ENCODE peak calls at places on chromosomes 4 and X, in five cellular contexts. R is mesendoderm, Q is H9, A is neuronal stem cell, B is mesenchymal stem cell. H is an unnamed sample.

GRCh38 chrX:120629667-120630537 is at the start of gene C1GALT1C1:
- DNase-seq in B (peak; percentile 91), R (peak; percentile 95), Q (peak; percentile 94), A (peak; percentile 80), H (peak; percentile 87)

GRCh38 chrX:123504047-123504446 is 228.8 kb downstream of the THOC2 start:
- DNase-seq in Q (no peak), B (no peak), A (no peak), R (no peak), H (peak; percentile 12)

GRCh38 chr4:112881842-112882241 is 167.6 kb upstream of the ANK2 start:
- DNase-seq in Q (no peak), A (no peak), B (no peak), R (peak; percentile 33), H (no peak)

GRCh38 chr4:158781963-158782362 is 13.1 kb downstream of the FNIP2 start:
- DNase-seq in R (peak; percentile 56), B (no peak), A (no peak), Q (no peak), H (no peak)

GRCh38 chrX:103309860-103310591 is 764 bp downstream of the BEX2 start:
- DNase-seq in B (no peak), Q (no peak), A (no peak), R (no peak), H (no peak)

GRCh38 chrX:47030339-47030738 is 47.9 kb upstream of the RGN start:
- DNase-seq in Q (no peak), A (peak; percentile 54), R (peak; percentile 58), B (peak; percentile 65), H (peak; percentile 68)

GRCh38 chr4:171928336-171928735 is 115.1 kb downstream of the GALNTL6 start:
- DNase-seq in Q (no peak), R (no peak), A (no peak), B (no peak), H (no peak)

GRCh38 chr4:73725499-73725898 is 14.9 kb upstream of the CXCL8 start:
- DNase-seq in Q (no peak), R (no peak), A (no peak), B (no peak), H (no peak)

GRCh38 chrX:49876750-49877149 is 2.5 kb upstream of the USP27X start:
- DNase-seq in A (no peak), R (peak; percentile 24), Q (no peak), B (peak; percentile 34), H (peak; percentile 23)

GRCh38 chr4:151573945-151574344 is 165.0 kb downstream of the FHIP1A start:
- DNase-seq in R (peak; percentile 13), Q (no peak), B (peak; percentile 11), A (no peak), H (no peak)

GRCh38 chrX:153521034-153521433 is 3.6 kb downstream of the ATP2B3 start:
- DNase-seq in Q (no peak), R (no peak), B (no peak), A (no peak), H (peak; percentile 45)

GRCh38 chrX:48909703-48910102 is 1.7 kb downstream of the SLC35A2 start:
- DNase-seq in Q (no peak), R (no peak), A (no peak), B (no peak), H (no peak)

GRCh38 chr4:85968945-85969830 is 390.7 kb downstream of the MAPK10 start:
- DNase-seq in Q (no peak), A (peak; percentile 24), B (peak; percentile 72), R (peak; percentile 52), H (peak; percentile 72)

GRCh38 chrX:145817299-145817665 is 347 bp upstream of the SLITRK2 start:
- DNase-seq in B (no peak), A (no peak), R (peak; percentile 48), Q (peak; percentile 39), H (no peak)

GRCh38 chr4:30770049-30770549 is 49.9 kb downstream of the PCDH7 start:
- DNase-seq in B (peak; percentile 66), R (no peak), Q (no peak), A (no peak), H (peak; percentile 41)

GRCh38 chr4:41857225-41857624 is 78.0 kb upstream of the TMEM33 start:
- DNase-seq in R (no peak), A (no peak), Q (no peak), B (no peak), H (no peak)

GRCh38 chr4:30717208-30718020 is 2.8 kb upstream of the PCDH7 start:
- DNase-seq in A (peak; percentile 74), Q (peak; percentile 83), B (peak; percentile 90), R (no peak), H (peak; percentile 70)

GRCh38 chrX:23822397-23822796 is 39.4 kb downstream of the SAT1 start:
- DNase-seq in R (no peak), B (peak; percentile 41), Q (no peak), A (no peak), H (peak; percentile 57)

GRCh38 chrX:72100824-72101351 is 30.8 kb downstream of the RTL5 start:
- DNase-seq in B (no peak), Q (no peak), A (no peak), R (no peak), H (no peak)

GRCh38 chr4:47386592-47387235 is 76.8 kb downstream of the COMMD8 start:
- DNase-seq in Q (no peak), B (peak; percentile 31), A (no peak), R (no peak), H (peak; percentile 18)

GRCh38 chr4:118345813-118346212 is 7.0 kb downstream of the PRSS12 start:
- DNase-seq in R (peak; percentile 53), B (peak; percentile 18), A (no peak), Q (no peak), H (peak; percentile 46)

GRCh38 chrX:16695079-16695676 is 17.3 kb downstream of the CTPS2 start:
- DNase-seq in Q (peak; percentile 66), A (no peak), R (peak; percentile 43), B (peak; percentile 53), H (peak; percentile 65)

GRCh38 chrX:23855569-23855968 is 52.2 kb downstream of the APOO start:
- DNase-seq in B (no peak), A (no peak), Q (no peak), R (no peak), H (no peak)

GRCh38 chr4:177444911-177445736 is 2.9 kb upstream of the AGA start:
- DNase-seq in R (no peak), A (no peak), B (no peak), Q (peak; percentile 82), H (no peak)

GRCh38 chr4:177441061-177441802 is 1.0 kb downstream of the AGA start:
- DNase-seq in B (peak; percentile 38), R (peak; percentile 71), A (no peak), Q (no peak), H (peak; percentile 28)

GRCh38 chr4:177441803-177442622 is at the start of gene AGA:
- DNase-seq in R (peak; percentile 96), A (peak; percentile 86), B (peak; percentile 94), Q (peak; percentile 94), H (peak; percentile 93)

GRCh38 chr4:177446571-177446970 is 4.3 kb upstream of the AGA start:
- DNase-seq in B (no peak), Q (no peak), A (no peak), R (no peak), H (no peak)

DNA sequence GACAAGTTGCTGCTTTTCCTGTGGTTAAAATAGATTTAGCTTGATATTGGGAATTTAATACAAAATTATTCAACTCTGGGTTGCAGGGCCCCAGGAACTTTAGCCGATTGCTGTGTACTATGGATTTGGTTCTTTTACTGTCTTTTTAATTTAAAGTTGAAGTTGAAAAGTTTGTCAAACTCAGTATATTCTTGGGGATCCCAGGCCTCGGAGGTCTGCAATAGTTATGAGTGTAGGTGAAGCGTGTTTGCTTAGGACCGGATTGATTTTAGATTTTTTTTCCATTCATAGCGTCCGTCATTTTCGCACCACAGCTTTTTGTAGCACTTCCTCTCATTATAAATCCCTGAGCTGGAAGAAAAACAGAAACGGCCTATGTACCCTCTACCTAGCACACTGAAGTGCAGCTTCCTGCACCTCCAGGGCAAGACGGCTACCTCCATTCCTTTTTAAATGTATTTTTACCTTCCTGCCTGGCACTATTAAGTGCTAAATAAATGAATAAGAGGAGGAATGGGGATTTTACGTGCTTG is 452 bp upstream of the AGA start:
- DNase-seq in Q (no peak), B (no peak), R (no peak), A (no peak), H (no peak)
- H4K8ac ChIP-seq in Q (no peak overlapping the region), B (peak overlapping the region; percentile 33), R (peak overlapping the region; percentile 97), A (no peak overlapping the region), H (peak overlapping the region; percentile 94)

GRCh38 chr4:182809417-182810102 is 107.6 kb downstream of the DCTD start:
- DNase-seq in B (no peak), R (peak; percentile 63), A (no peak), Q (no peak), H (no peak)

GRCh38 chr4:182810103-182810605 is 107.0 kb downstream of the DCTD start:
- DNase-seq in B (no peak), R (no peak), A (no peak), Q (no peak), H (no peak)

GRCh38 chr4:182807346-182807745 is 109.8 kb downstream of the DCTD start:
- DNase-seq in A (no peak), B (peak; percentile 11), R (no peak), Q (no peak), H (no peak)

GRCh38 chr4:182806259-182807252 is 110.6 kb downstream of the DCTD start:
- DNase-seq in B (peak; percentile 75), R (peak; percentile 87), A (peak; percentile 85), Q (peak; percentile 85), H (peak; percentile 59)

GRCh38 chr4:182807841-182808548 is 109.2 kb downstream of the DCTD start:
- DNase-seq in B (no peak), Q (peak; percentile 70), A (no peak), R (peak; percentile 33), H (no peak)
- H3K23ac ChIP-seq in B (no peak overlapping the region), Q (no peak overlapping the region), A (peak overlapping the region; percentile 97), R (peak overlapping the region; percentile 9), H (no peak overlapping the region)

DNA sequence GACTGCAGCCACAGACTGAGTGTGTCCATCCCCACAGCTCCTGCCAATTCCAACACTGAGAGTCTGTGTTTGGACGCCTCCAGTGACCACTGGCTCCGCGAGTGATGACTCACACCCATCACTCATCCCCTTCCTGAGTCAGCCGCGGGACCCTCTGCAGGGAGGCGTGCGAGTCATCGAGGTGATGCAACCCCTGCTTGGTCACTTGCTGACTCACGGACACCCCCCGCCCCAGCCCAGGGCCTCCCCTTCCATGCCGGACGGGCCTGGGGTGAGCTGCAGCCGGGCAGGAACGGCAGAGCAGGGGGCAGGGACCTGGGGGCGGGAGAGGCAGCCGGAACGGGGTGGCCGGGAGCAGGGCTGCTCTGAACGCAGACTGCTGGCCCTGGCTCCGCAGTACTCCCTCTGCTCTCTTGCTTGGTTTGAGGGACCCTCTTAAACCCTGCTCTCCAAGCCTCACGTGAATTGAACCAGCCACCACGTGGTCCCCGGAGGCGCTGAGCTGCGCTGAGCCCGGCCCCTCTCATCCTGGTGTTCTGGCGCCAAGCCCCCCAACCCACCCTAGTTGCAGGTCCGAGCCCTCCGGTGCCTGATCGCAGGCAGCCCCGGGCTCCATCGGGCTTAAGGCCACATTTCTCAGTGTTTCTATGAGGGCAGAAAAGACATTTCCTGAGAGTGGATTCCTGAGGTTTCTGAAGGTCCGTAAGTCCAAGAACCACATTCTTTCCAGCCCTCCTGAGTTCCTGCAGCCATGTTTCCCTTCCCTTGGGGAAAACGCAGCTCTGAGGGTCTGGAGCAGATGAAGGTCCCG is 32.4 kb downstream of the FGFRL1 start:
- DNase-seq in R (peak; percentile 97), A (peak; percentile 63), B (peak; percentile 99), Q (peak; percentile 82), H (peak; percentile 99)
- H4K8ac ChIP-seq in R (no peak overlapping the region), A (no peak overlapping the region), B (peak overlapping the region; percentile 100), Q (no peak overlapping the region), H (peak overlapping the region; percentile 78)

DNA sequence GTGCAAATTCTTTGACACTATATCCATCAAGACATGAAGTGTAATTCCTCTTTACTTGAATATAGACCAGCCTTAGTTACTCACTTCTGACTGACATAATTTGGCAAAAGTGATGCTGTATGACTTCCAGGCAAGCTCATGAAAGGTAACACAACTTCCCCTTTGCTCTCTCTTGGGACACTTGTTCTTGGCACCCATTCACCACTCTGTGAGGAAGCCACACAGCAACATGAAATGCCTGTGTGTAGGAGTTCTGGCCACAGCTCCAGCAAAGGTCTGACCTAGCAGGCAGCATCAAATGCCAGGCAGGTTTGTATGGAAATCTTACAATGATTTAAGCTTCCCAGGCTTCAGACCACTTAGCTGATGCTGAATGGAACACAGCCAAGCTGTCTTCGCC is 280.3 kb downstream of the PDHA2 start:
- DNase-seq in Q (no peak), R (no peak), B (no peak), A (no peak), H (no peak)
- H3K23ac ChIP-seq in Q (no peak overlapping the region), R (no peak overlapping the region), B (no peak overlapping the region), A (no peak overlapping the region), H (no peak overlapping the region)